ENCODE peak calls at places on chromosomes 11 and 22, in ten cellular contexts. R, S, Y, I, T, L, P, B, K and M are unnamed samples.

GRCh38 chr11:109378049-109378448 is 43.9 kb upstream of the C11orf87 start:
- DNase-seq in K (no peak), I (no peak), T (no peak), P (no peak), B (no peak), R (no peak), S (no peak), L (no peak), Y (no peak), M (no peak)

GRCh38 chr11:77346906-77347603 is 45.6 kb upstream of the GDPD4 start:
- DNase-seq in R (no peak), P (no peak), B (peak), K (no peak), I (no peak), T (peak), Y (no peak), S (peak), L (no peak), M (no peak)

GRCh38 chr22:30876925-30877553 is 91.5 kb downstream of the MORC2 start:
- DNase-seq in L (no peak), S (peak), T (no peak), B (no peak), R (no peak), I (no peak), K (no peak), P (no peak), Y (peak), M (peak)

GRCh38 chr11:28838741-28839140 is 730.6 kb downstream of the METTL15 start:
- DNase-seq in T (no peak), S (peak), R (no peak), B (peak), K (no peak), L (no peak), P (no peak), Y (no peak), I (no peak), M (no peak)

GRCh38 chr11:126591966-126592489 is 236.5 kb downstream of the ST3GAL4 start:
- DNase-seq in B (no peak), P (no peak), T (no peak), R (no peak), Y (no peak), K (no peak), S (no peak), I (no peak), L (no peak), M (no peak)

GRCh38 chr11:10298342-10298741 is 4.3 kb upstream of the SBF2 start:
- DNase-seq in S (peak), Y (no peak), K (no peak), B (peak), I (peak), P (no peak), R (no peak), L (no peak), T (peak), M (no peak)

GRCh38 chr11:96090711-96091110 is 166.8 kb upstream of the MTMR2 start:
- DNase-seq in B (peak), S (peak), P (no peak), Y (no peak), L (no peak), T (peak), I (no peak), R (no peak), K (no peak), M (no peak)

GRCh38 chr11:130611791-130612251 is 163.4 kb downstream of the ADAMTS15 start:
- DNase-seq in T (peak), R (no peak), B (no peak), P (no peak), K (no peak), S (peak), L (no peak), I (peak), Y (no peak), M (no peak)

GRCh38 chr11:67372993-67373915 is at the start of gene CLCF1:
- DNase-seq in I (peak), S (peak), B (peak), T (no peak), P (peak), L (peak), R (peak), K (peak), Y (peak), M (peak)

GRCh38 chr11:134578807-134579708 is 167.0 kb upstream of the B3GAT1 start:
- DNase-seq in S (no peak), I (no peak), R (no peak), B (no peak), P (peak), T (no peak), L (no peak), Y (no peak), K (no peak), M (no peak)

GRCh38 chr11:33160147-33160546 is 1.1 kb downstream of the CSTF3 start:
- DNase-seq in T (no peak), K (no peak), P (no peak), L (no peak), B (peak), I (peak), S (no peak), Y (no peak), R (no peak), M (no peak)

GRCh38 chr22:44583076-44583760 is 85.2 kb upstream of the RTL6 start:
- DNase-seq in I (peak), R (peak), Y (peak), B (no peak), L (peak), T (no peak), P (no peak), S (no peak), K (no peak), M (peak)

GRCh38 chr22:36083056-36083455 is 54.4 kb upstream of the RBFOX2 start:
- DNase-seq in I (no peak), P (no peak), T (no peak), L (no peak), R (no peak), K (no peak), Y (no peak), S (no peak), B (no peak), M (no peak)

GRCh38 chr11:126140106-126140931 is 71.1 kb downstream of the RPUSD4 start:
- DNase-seq in S (no peak), R (no peak), K (no peak), T (no peak), P (no peak), Y (no peak), L (no peak), I (no peak), B (no peak), M (no peak)

GRCh38 chr11:47415949-47416472 is 7.6 kb downstream of the SLC39A13 start:
- DNase-seq in B (peak), P (peak), R (peak), S (peak), T (no peak), I (peak), K (no peak), L (peak), Y (peak), M (peak)

GRCh38 chr11:66907751-66908173 is 50.4 kb downstream of the PC start:
- DNase-seq in B (no peak), Y (no peak), I (no peak), L (no peak), P (no peak), R (no peak), S (no peak), K (no peak), T (no peak), M (no peak)

GRCh38 chr22:39574779-39575551 is 4.4 kb downstream of the CACNA1I start:
- DNase-seq in Y (no peak), R (no peak), K (no peak), S (peak), P (no peak), L (no peak), I (peak), B (peak), T (peak), M (no peak)

GRCh38 chr22:25160120-25160996 is 39.3 kb upstream of the CRYBB3 start:
- DNase-seq in B (no peak), L (no peak), I (no peak), S (no peak), R (no peak), K (no peak), Y (no peak), P (no peak), T (no peak), M (no peak)

GRCh38 chr11:130389315-130389935 is 39.0 kb downstream of the ADAMTS8 start:
- DNase-seq in L (no peak), S (no peak), R (no peak), Y (peak), B (no peak), T (no peak), I (no peak), K (no peak), P (peak), M (no peak)

GRCh38 chr11:96157517-96157873 is 185.5 kb downstream of the MAML2 start:
- DNase-seq in R (no peak), T (no peak), K (no peak), L (no peak), P (no peak), Y (no peak), I (no peak), B (no peak), S (no peak), M (no peak)

GRCh38 chr11:95563859-95564258 is 225.7 kb downstream of the FAM76B start:
- DNase-seq in T (no peak), P (no peak), Y (no peak), I (no peak), S (no peak), K (no peak), L (no peak), R (no peak), B (no peak), M (no peak)

GRCh38 chr11:88039512-88040496 is 135.4 kb downstream of the RAB38 start:
- DNase-seq in L (no peak), P (no peak), R (no peak), B (no peak), T (no peak), Y (no peak), S (no peak), K (no peak), I (no peak), M (no peak)

GRCh38 chr11:16902979-16903378 is 111.2 kb downstream of the PLEKHA7 start:
- DNase-seq in Y (no peak), R (no peak), S (no peak), B (no peak), K (no peak), T (no peak), P (no peak), L (no peak), I (no peak), M (no peak)

GRCh38 chr11:9092846-9093778 is 1.7 kb upstream of the SCUBE2 start:
- DNase-seq in Y (no peak), K (no peak), R (no peak), B (no peak), T (no peak), L (no peak), P (no peak), S (no peak), I (peak), M (no peak)

GRCh38 chr11:109704432-109704831 is 282.4 kb downstream of the C11orf87 start:
- DNase-seq in S (no peak), L (no peak), T (no peak), Y (no peak), R (no peak), I (no peak), K (no peak), B (no peak), P (no peak), M (no peak)

DNA sequence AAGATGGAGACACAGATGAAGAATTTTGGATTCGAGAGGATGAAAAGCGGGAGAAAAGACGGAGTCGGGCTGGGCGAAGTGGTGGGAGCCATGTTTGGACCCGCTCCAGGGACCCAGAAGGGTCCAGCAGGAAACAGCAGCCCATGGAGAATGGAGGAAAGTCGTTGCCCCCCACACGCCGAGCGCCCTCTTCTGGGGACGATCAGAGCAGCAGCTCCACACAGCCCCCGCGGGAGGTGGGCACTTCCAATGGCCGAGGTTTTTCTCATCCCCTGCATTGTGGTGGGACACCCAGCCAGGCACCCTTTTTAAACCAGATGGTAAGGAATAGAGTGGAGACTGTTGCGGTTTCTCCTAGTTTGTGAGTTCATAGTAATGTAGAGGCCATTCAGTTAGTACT is 22.8 kb upstream of the SLC25A18 start:
- DNase-seq in T (no peak), K (no peak), I (no peak), L (no peak), B (no peak), P (no peak), R (no peak), Y (no peak), S (no peak), M (no peak)
- TF ChIP-seq CTCF in T (no peak), K (no peak), I (no peak), L (no peak), B (peak), P (no peak), R (peak), Y (peak), S (no peak), M (no peak)

DNA sequence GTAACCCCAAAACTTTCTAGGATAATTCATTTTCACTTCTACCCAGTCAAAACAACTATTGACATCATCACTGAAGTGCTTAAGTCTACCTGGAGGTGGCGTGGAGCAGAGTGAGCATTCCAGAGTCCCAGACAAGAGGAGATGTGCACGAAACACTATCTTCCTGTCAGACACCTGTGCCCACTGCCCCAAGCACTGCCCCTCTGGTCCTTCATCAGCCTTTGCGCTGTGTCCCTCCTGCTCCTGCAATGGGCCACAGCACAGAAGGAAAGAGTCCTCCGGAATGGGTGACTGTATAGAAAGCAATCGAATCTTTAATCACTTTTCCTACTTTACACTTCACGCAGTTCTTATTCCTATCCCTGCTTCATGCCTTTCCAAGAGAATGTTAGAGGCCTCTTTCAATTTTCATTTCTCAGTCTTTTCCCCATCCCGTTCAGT is 512 bp upstream of the GRIA4 start:
- DNase-seq in T (no peak), S (no peak), L (no peak), K (no peak), P (no peak), B (no peak), R (no peak), I (no peak), Y (no peak), M (no peak)
- TF ChIP-seq CTCF in T (peak), S (peak), L (no peak), K (no peak), P (no peak), B (peak), R (peak), I (no peak), Y (no peak), M (no peak)

DNA sequence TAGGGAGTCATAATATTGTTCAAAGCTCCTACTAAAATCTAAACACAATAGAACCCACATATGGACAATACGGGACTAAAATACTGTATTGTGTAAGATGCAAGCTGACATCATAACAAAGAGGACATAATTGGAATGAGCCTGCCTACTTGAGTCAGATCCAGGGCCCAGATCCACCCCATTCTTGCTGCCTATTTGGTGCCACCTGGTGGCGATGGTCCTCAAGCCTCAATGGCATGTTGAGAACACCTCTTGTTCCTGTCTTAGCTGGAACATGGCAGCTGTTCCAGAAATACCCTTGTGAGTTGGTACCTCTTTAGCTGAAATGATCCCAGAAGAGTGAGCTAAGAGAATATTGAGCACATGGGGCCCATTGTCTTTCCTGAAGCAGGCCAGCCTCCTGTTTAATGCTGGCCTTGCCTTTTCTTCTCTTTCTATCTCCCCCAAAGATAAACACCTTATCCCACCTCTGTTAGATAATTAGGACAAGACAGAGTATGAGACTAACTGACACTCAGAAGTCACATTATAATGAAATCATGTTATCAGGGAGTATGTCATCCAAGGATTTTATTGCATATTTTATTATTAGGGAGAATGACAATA is 680.9 kb upstream of the ANO5 start:
- DNase-seq in B (peak), S (no peak), Y (peak), T (no peak), P (peak), L (peak), R (peak), I (peak), K (no peak), M (no peak)
- TF ChIP-seq CTCF in B (peak), S (peak), Y (peak), T (no peak), P (no peak), L (peak), R (peak), I (peak), K (no peak), M (no peak)

GRCh38 chr11:117354550-117354949 is 26.9 kb downstream of the CEP164 start:
- DNase-seq in T (no peak), K (no peak), R (no peak), P (no peak), Y (no peak), S (no peak), L (no peak), I (no peak), B (no peak), M (no peak)

GRCh38 chr11:117361432-117361831 is 33.8 kb downstream of the CEP164 start:
- DNase-seq in B (no peak), K (no peak), P (no peak), T (no peak), S (no peak), L (no peak), R (no peak), I (no peak), Y (no peak), M (no peak)

GRCh38 chr11:117356126-117356761 is 28.6 kb downstream of the CEP164 start:
- DNase-seq in P (no peak), B (no peak), L (no peak), R (no peak), S (no peak), K (no peak), I (peak), T (no peak), Y (no peak), M (no peak)
- TF ChIP-seq CTCF in P (no peak), B (no peak), L (no peak), R (no peak), S (no peak), K (no peak), I (no peak), T (no peak), Y (no peak), M (no peak)

GRCh38 chr11:114253771-114254170 is 42.4 kb upstream of the NNMT start:
- DNase-seq in S (no peak), B (no peak), P (no peak), K (no peak), L (no peak), R (no peak), Y (no peak), I (no peak), T (no peak), M (no peak)
- TF ChIP-seq CTCF in S (no peak), B (no peak), P (no peak), K (no peak), L (no peak), R (no peak), Y (no peak), I (no peak), T (no peak), M (no peak)

DNA sequence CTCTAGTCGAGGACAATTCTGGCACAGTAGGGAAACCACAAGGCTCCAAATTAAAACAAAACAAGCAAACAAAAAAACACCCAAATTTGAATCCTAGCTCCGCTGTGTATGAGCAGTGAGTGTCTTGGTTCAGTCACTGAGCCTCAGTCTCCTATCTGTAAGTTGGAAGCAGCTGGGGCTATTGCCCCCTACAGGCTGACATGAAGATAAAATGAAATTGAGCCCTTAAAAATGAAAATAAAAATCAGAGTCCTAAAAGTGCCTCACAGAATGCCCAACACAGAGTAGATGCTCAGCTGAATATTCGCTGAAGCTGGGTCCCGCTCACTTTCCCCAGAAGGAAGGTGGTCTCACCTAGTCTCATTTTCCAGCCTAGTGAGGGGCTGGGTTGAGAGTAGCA is 65.2 kb downstream of the PDE2A start:
- DNase-seq in S (no peak), L (no peak), I (peak), R (no peak), K (no peak), T (no peak), P (no peak), Y (no peak), B (peak), M (no peak)
- TF ChIP-seq CTCF in S (peak), L (peak), I (peak), R (peak), K (peak), T (peak), P (no peak), Y (peak), B (peak), M (peak)

DNA sequence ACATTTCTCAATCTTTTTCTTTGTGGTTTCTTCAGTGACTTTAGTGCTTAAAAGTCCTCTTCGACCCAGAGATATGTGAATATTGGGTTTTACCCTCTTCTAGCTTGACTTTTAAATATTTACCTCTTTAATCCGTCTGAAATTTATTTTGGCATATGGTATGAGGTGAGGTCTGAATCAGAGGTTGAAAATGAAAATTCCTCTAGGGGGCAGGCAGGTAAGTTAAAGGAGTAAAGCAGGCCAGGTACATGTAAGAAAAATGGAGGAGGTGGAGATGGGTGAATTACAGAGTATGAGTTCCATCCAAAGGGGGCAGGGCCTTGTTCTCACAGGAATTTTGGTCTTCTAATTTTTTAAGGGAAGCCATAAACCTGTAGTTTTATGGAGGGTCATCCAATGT is 263.8 kb upstream of the NARS2 start:
- DNase-seq in Y (no peak), B (no peak), S (no peak), K (no peak), T (no peak), R (no peak), P (no peak), I (no peak), L (no peak), M (no peak)
- TF ChIP-seq CTCF in Y (no peak), B (peak), S (no peak), K (no peak), T (no peak), R (no peak), P (no peak), I (no peak), L (no peak), M (no peak)